ENCODE peak calls at places on chromosomes 2 and 18, in eight cellular contexts. F is T-helper 1 cell; O is MCF 10A; U is NCI-H345; L is RCC 7860; A is fibroblast of pulmonary artery; E is NCI-H524; N is stimulated activated CD8-positive, alpha-beta memory T cell treated with anti-CD3 and anti-CD28 coated beads, Interleukin-7, amount 100 ng/mL, for 4 hours. J is an unnamed sample.

GRCh38 chr2:22282902-22283301 is 1102.1 kb upstream of the KLHL29 start:
- DNase-seq in U (no peak), A (peak; percentile 1), L (no peak), F (no peak), N (no peak), O (no peak), E (no peak), J (no peak)

GRCh38 chr2:67374481-67374880 is 22.7 kb upstream of the ETAA1 start:
- DNase-seq in N (no peak), O (no peak), L (no peak), U (no peak), F (no peak), A (peak; percentile 72), E (no peak), J (no peak)

GRCh38 chr18:51164327-51165290 is 32.9 kb downstream of the MEX3C start:
- DNase-seq in L (no peak), E (no peak), N (no peak), F (no peak), O (peak; percentile 49), U (no peak), A (no peak), J (no peak)

GRCh38 chr18:46915800-46916550 is 1.3 kb downstream of the PIAS2 start:
- DNase-seq in N (no peak), E (no peak), O (peak; percentile 4), L (no peak), F (no peak), A (no peak), U (peak; percentile 8), J (no peak)

GRCh38 chr2:227848586-227848985 is 22.8 kb upstream of the DAW1 start:
- DNase-seq in F (no peak), O (no peak), A (no peak), U (no peak), E (no peak), L (peak; percentile 23), N (no peak), J (no peak)

GRCh38 chr2:240955306-240956101 is 42.9 kb upstream of the SNED1 start:
- DNase-seq in N (no peak), L (no peak), F (no peak), U (peak; percentile 58), E (no peak), O (no peak), A (no peak), J (no peak)

GRCh38 chr2:62266433-62267038 is 70.6 kb downstream of the B3GNT2 start:
- DNase-seq in A (peak; percentile 65), O (peak; percentile 18), U (no peak), N (no peak), L (peak; percentile 79), E (no peak), F (no peak), J (peak; percentile 87)

GRCh38 chr2:224221455-224221913 is 180.4 kb downstream of the FAM124B start:
- DNase-seq in U (no peak), E (no peak), N (no peak), F (no peak), O (peak; percentile 93), L (peak; percentile 98), A (peak; percentile 93), J (peak; percentile 99)

GRCh38 chr2:120620025-120620793 is 115.5 kb upstream of the GLI2 start:
- DNase-seq in U (no peak), N (no peak), A (no peak), O (peak; percentile 68), F (no peak), E (no peak), L (no peak), J (no peak)

GRCh38 chr2:236572482-236572881 is 2.9 kb downstream of the ACKR3 start:
- DNase-seq in O (no peak), E (peak; percentile 44), L (no peak), N (no peak), U (no peak), A (no peak), F (no peak), J (no peak)

GRCh38 chr2:148552675-148553331 is 91.7 kb upstream of the EPC2 start:
- DNase-seq in O (no peak), U (peak; percentile 21), A (no peak), L (no peak), F (no peak), N (peak; percentile 31), E (peak; percentile 78), J (peak; percentile 50)

GRCh38 chr18:63320690-63321265 is 1.2 kb upstream of the BCL2 start:
- DNase-seq in N (no peak), F (peak; percentile 19), L (no peak), E (peak; percentile 52), O (peak; percentile 21), U (peak; percentile 83), A (no peak), J (no peak)

GRCh38 chr2:38731684-38732221 is 19.4 kb downstream of the SRSF7 start:
- DNase-seq in U (no peak), F (no peak), N (no peak), A (no peak), L (no peak), O (no peak), E (no peak), J (no peak)

GRCh38 chr2:50547521-50547920 is 484.4 kb downstream of the NRXN1 start:
- DNase-seq in F (no peak), N (no peak), U (no peak), L (no peak), A (no peak), O (no peak), E (no peak), J (no peak)

GRCh38 chr18:78798402-78799175 is 181.0 kb upstream of the SALL3 start:
- DNase-seq in O (no peak), N (no peak), F (no peak), E (no peak), U (no peak), L (no peak), A (no peak), J (no peak)

GRCh38 chr2:237180987-237181386 is 95.3 kb downstream of the COPS8 start:
- DNase-seq in L (no peak), O (peak; percentile 28), F (no peak), N (no peak), A (no peak), U (no peak), E (no peak), J (no peak)

GRCh38 chr2:96509114-96509846 is 4.1 kb upstream of the NEURL3 start:
- DNase-seq in E (peak; percentile 50), U (peak; percentile 79), F (no peak), A (peak; percentile 90), L (peak; percentile 64), N (peak; percentile 26), O (peak; percentile 84), J (peak; percentile 89)

GRCh38 chr2:140023291-140023690 is 1243.1 kb upstream of the NXPH2 start:
- DNase-seq in O (no peak), E (no peak), L (no peak), A (no peak), U (no peak), N (no peak), F (no peak), J (no peak)

GRCh38 chr2:238696323-238696722 is 151.6 kb upstream of the TWIST2 start:
- DNase-seq in O (no peak), E (no peak), L (no peak), F (no peak), A (no peak), N (no peak), U (no peak), J (no peak)

GRCh38 chr2:199148076-199148845 is 309.5 kb downstream of the SATB2 start:
- DNase-seq in O (no peak), E (no peak), L (peak; percentile 21), F (no peak), U (no peak), N (no peak), A (no peak), J (no peak)

GRCh38 chr2:46815121-46815802 is 100.3 kb downstream of the MCFD2 start:
- DNase-seq in E (peak; percentile 36), F (no peak), U (no peak), L (no peak), N (no peak), A (no peak), O (no peak), J (no peak)

GRCh38 chr2:1715184-1716012 is 28.9 kb downstream of the PXDN start:
- DNase-seq in N (no peak), F (no peak), U (peak; percentile 83), E (no peak), L (no peak), A (peak; percentile 31), O (no peak), J (no peak)

GRCh38 chr18:32442575-32442974 is 28.1 kb downstream of the GAREM1 start:
- DNase-seq in U (no peak), A (no peak), N (no peak), F (no peak), E (no peak), L (no peak), O (no peak), J (no peak)

GRCh38 chr2:239590276-239590675 is 189.5 kb upstream of the HDAC4 start:
- DNase-seq in F (no peak), U (no peak), A (no peak), O (no peak), E (no peak), N (no peak), L (no peak), J (no peak)